ENCODE peak calls at places on chromosome 18, in four cellular contexts. One of them, this sample, is unnamed.

GRCh38 chr18:13628211-13628610 is 98.1 kb downstream of the FAM210A start:
- DNase-seq in NCI-H774: no peak
- DNase-seq in effector CD4-positive, alpha-beta T cell: no peak
- DNase-seq in GM13976: no peak
- DNase-seq in this sample: no peak

GRCh38 chr18:59996370-59996966 is 96.7 kb downstream of the PMAIP1 start:
- DNase-seq in NCI-H774: peak
- DNase-seq in GM13976: no peak
- DNase-seq in effector CD4-positive, alpha-beta T cell: no peak
- DNase-seq in this sample: no peak

GRCh38 chr18:58992301-58993231 is 127.9 kb downstream of the ZNF532 start:
- DNase-seq in NCI-H774: no peak
- DNase-seq in GM13976: no peak
- DNase-seq in effector CD4-positive, alpha-beta T cell: no peak
- DNase-seq in this sample: no peak

GRCh38 chr18:73848656-73849055 is 299.0 kb downstream of the FBXO15 start:
- DNase-seq in GM13976: no peak
- DNase-seq in effector CD4-positive, alpha-beta T cell: no peak
- DNase-seq in NCI-H774: no peak
- DNase-seq in this sample: no peak

GRCh38 chr18:27728659-27729058 is 448.3 kb downstream of the CDH2 start:
- DNase-seq in effector CD4-positive, alpha-beta T cell: no peak
- DNase-seq in NCI-H774: no peak
- DNase-seq in GM13976: no peak
- DNase-seq in this sample: no peak

GRCh38 chr18:23036611-23037259 is 98.5 kb upstream of the CABLES1 start:
- DNase-seq in effector CD4-positive, alpha-beta T cell: no peak
- DNase-seq in GM13976: no peak
- DNase-seq in NCI-H774: no peak
- DNase-seq in this sample: no peak

GRCh38 chr18:40911582-40912254 is 1043.3 kb upstream of the PIK3C3 start:
- DNase-seq in effector CD4-positive, alpha-beta T cell: no peak
- DNase-seq in NCI-H774: no peak
- DNase-seq in GM13976: no peak
- DNase-seq in this sample: no peak

GRCh38 chr18:45566025-45566740 is 49.1 kb upstream of the SLC14A2 start:
- DNase-seq in GM13976: no peak
- DNase-seq in NCI-H774: no peak
- DNase-seq in effector CD4-positive, alpha-beta T cell: no peak
- DNase-seq in this sample: no peak

GRCh38 chr18:50099725-50100414 is 95.1 kb downstream of the MYO5B start:
- DNase-seq in GM13976: peak
- DNase-seq in NCI-H774: no peak
- DNase-seq in effector CD4-positive, alpha-beta T cell: no peak
- DNase-seq in this sample: peak

GRCh38 chr18:31451625-31452024 is 4.1 kb downstream of the DSG3 start:
- DNase-seq in NCI-H774: no peak
- DNase-seq in GM13976: no peak
- DNase-seq in effector CD4-positive, alpha-beta T cell: no peak
- DNase-seq in this sample: no peak

GRCh38 chr18:24395049-24395780 is 2.4 kb downstream of the OSBPL1A start:
- DNase-seq in effector CD4-positive, alpha-beta T cell: no peak
- DNase-seq in GM13976: no peak
- DNase-seq in NCI-H774: no peak
- DNase-seq in this sample: no peak

GRCh38 chr18:54672846-54673475 is 81.9 kb downstream of the DYNAP start:
- DNase-seq in effector CD4-positive, alpha-beta T cell: no peak
- DNase-seq in NCI-H774: no peak
- DNase-seq in GM13976: no peak
- DNase-seq in this sample: no peak

GRCh38 chr18:74225193-74225840 is 66.4 kb downstream of the CYB5A start:
- DNase-seq in GM13976: no peak
- DNase-seq in effector CD4-positive, alpha-beta T cell: no peak
- DNase-seq in NCI-H774: no peak
- DNase-seq in this sample: no peak

This sample was measured in GM12878.